ENCODE peak calls at places on chromosomes 11 and 22, in five cellular contexts. D, S, Z, Y and L are unnamed samples.
A peak's percentile ranks its signal among the peaks of the same experiment; 100 is the strongest.

GRCh38 chr11:126484266-126484665 is 128.8 kb downstream of the ST3GAL4 start:
- DNase-seq in D (no peak), S (no peak), Z (no peak), Y (no peak), L (no peak)

GRCh38 chr22:29457730-29458129 is 19.3 kb downstream of the RFPL1 start:
- DNase-seq in D (no peak), S (no peak), Z (no peak), Y (no peak), L (no peak)

GRCh38 chr11:72144807-72145565 is 9.5 kb downstream of the FOLR3 start:
- DNase-seq in D (no peak), S (no peak), Z (no peak), Y (no peak), L (no peak)

GRCh38 chr11:73176145-73176891 is 34.2 kb upstream of the FCHSD2 start:
- DNase-seq in D (peak; percentile 28), S (no peak), Z (no peak), Y (peak; percentile 12), L (no peak)

GRCh38 chr11:84291996-84292395 is 1005.8 kb upstream of the CCDC90B start:
- DNase-seq in D (no peak), S (no peak), Z (no peak), Y (no peak), L (no peak)

GRCh38 chr11:83156996-83157754 is at the start of gene PCF11:
- DNase-seq in D (no peak), S (no peak), Z (no peak), Y (peak; percentile 97), L (no peak)

GRCh38 chr22:49018601-49019000 is 809.1 kb downstream of the BRD1 start:
- DNase-seq in D (no peak), S (no peak), Z (no peak), Y (no peak), L (no peak)

GRCh38 chr11:92495107-92495793 is 270.6 kb downstream of the FAT3 start:
- DNase-seq in D (no peak), S (no peak), Z (no peak), Y (no peak), L (no peak)

GRCh38 chr11:76238551-76238950 is 32.2 kb upstream of the WNT11 start:
- DNase-seq in D (no peak), S (no peak), Z (no peak), Y (no peak), L (no peak)

GRCh38 chr11:76756341-76756771 is 26.8 kb upstream of the TSKU start:
- DNase-seq in D (no peak), S (no peak), Z (no peak), Y (no peak), L (no peak)

GRCh38 chr22:38397189-38398097 is 57.6 kb downstream of the KCNJ4 start:
- DNase-seq in D (no peak), S (peak; percentile 48), Z (no peak), Y (peak; percentile 67), L (peak; percentile 26)

GRCh38 chr22:42977574-42977973 is 37.4 kb downstream of the PACSIN2 start:
- DNase-seq in D (no peak), S (no peak), Z (no peak), Y (no peak), L (no peak)
- H3K9me3 ChIP-seq in D (no peaks in the 10 kb centered on the region), S (no peaks in the 10 kb centered on the region), Z (no peaks in the 10 kb centered on the region), Y (no peaks in the 10 kb centered on the region), L (no peaks in the 10 kb centered on the region)

GRCh38 chr11:78239781-78240180 is 51.1 kb downstream of the USP35 start:
- DNase-seq in D (no peak), S (no peak), Z (no peak), Y (no peak), L (no peak)
- H3K9me3 ChIP-seq in D (peaks cover 3% of the 10 kb centered on the region), S (no peaks in the 10 kb centered on the region), Z (no peaks in the 10 kb centered on the region), Y (no peaks in the 10 kb centered on the region), L (peaks cover 9% of the 10 kb centered on the region)

GRCh38 chr11:38019072-38019775 is 1421.2 kb upstream of the RAG2 start:
- DNase-seq in D (no peak), S (no peak), Z (no peak), Y (no peak), L (no peak)
- H3K9me3 ChIP-seq in D (peaks cover 7% of the 10 kb centered on the region), S (no peaks in the 10 kb centered on the region), Z (peaks cover 3% of the 10 kb centered on the region), Y (peaks cover 23% of the 10 kb centered on the region), L (no peaks in the 10 kb centered on the region)

GRCh38 chr11:97414801-97415200 is 1025.0 kb downstream of the JRKL start:
- DNase-seq in D (no peak), S (no peak), Z (no peak), Y (no peak), L (no peak)
- H3K9me3 ChIP-seq in D (peaks cover 6% of the 10 kb centered on the region), S (no peaks in the 10 kb centered on the region), Z (peaks cover 3% of the 10 kb centered on the region), Y (peaks cover 18% of the 10 kb centered on the region), L (no peaks in the 10 kb centered on the region)

GRCh38 chr22:22460635-22461034 is 47.9 kb downstream of the ZNF280B start:
- DNase-seq in D (no peak), S (no peak), Z (no peak), Y (no peak), L (no peak)
- H3K9me3 ChIP-seq in D (peaks cover 13% of the 10 kb centered on the region), S (no peaks in the 10 kb centered on the region), Z (peaks cover 15% of the 10 kb centered on the region), Y (peaks cover 27% of the 10 kb centered on the region), L (no peaks in the 10 kb centered on the region)

DNA sequence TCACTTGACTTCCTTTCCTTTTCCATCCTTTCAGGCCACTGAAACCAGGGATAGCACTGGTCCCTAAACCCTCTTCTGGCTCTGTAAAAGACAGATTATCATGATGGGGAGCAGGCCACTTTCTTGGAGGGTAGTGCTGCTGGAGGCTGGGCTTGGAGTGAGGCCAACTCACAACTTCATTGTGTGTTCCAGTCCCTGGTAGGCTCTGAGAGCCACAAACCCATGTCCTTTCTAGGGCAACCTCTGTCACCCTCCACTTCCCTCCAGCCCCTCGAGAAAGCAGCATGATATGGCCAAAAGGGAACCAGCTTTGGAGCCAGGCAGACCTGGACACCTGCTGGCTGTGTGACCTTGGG is 2.3 kb downstream of the TKFC start:
- DNase-seq in D (no peak), S (no peak), Z (no peak), Y (no peak), L (no peak)
- H3K9me3 ChIP-seq in D (no peaks in the 10 kb centered on the region), S (no peaks in the 10 kb centered on the region), Z (no peaks in the 10 kb centered on the region), Y (no peaks in the 10 kb centered on the region), L (no peaks in the 10 kb centered on the region)

GRCh38 chr11:18265949-18266348 is at the start of gene SAA1:
- DNase-seq in D (no peak), S (no peak), Z (no peak), Y (no peak), L (no peak)

GRCh38 chr11:18264035-18264434 is 2.0 kb upstream of the SAA1 start:
- DNase-seq in D (no peak), S (no peak), Z (no peak), Y (no peak), L (no peak)

GRCh38 chr11:18261721-18262120 is 4.3 kb upstream of the SAA1 start:
- DNase-seq in D (no peak), S (no peak), Z (no peak), Y (no peak), L (no peak)

GRCh38 chr11:18270102-18270501 is 4.0 kb downstream of the SAA1 start:
- DNase-seq in D (no peak), S (no peak), Z (no peak), Y (no peak), L (no peak)

DNA sequence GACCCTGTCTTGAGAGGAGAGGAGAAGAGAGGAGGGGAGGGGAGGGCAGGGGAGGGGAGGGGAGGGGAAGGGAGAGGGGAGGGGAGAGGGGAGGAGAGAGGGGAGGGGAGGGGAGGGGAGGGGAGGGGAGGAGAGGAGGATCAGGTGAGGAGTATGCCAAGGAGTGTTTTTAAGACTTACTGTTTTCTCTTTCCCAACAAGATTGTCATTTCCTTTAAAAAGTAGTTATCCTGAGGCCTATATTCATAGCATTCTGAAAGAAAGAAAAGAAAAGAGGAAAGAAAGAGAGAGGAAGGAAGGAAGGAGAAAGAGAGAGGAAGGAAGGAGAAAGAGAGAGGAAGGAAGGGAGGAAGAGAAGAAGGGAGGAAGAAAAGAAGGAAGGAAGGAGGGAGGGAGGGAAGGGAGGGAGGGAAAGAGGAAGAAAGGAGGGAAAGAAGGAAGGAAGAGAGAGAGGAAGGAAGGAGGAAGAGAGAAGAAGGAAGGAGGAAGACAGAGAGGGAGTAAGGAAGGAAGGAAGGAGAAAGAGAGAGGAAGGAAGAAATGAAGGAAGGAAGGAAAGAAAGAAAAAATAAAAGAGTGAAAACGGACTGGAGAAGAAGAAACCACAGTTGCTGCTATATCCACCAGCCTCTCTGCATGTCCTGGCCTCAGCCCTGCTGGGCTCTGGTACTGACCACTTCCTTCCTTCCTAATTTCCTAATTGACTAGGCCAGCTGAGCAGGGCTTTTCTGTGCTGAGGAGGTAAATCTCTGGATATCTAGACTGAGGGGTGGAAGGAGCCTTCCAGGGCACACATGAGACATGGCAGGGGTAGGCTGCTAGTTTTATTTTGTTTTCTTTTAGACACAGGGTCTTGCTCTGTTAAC is 1.2 kb upstream of the SAA1 start:
- DNase-seq in D (no peak), S (no peak), Z (no peak), Y (no peak), L (no peak)
- H3K9me3 ChIP-seq in D (no peaks in the 10 kb centered on the region), S (no peaks in the 10 kb centered on the region), Z (no peaks in the 10 kb centered on the region), Y (no peaks in the 10 kb centered on the region), L (no peaks in the 10 kb centered on the region)

DNA sequence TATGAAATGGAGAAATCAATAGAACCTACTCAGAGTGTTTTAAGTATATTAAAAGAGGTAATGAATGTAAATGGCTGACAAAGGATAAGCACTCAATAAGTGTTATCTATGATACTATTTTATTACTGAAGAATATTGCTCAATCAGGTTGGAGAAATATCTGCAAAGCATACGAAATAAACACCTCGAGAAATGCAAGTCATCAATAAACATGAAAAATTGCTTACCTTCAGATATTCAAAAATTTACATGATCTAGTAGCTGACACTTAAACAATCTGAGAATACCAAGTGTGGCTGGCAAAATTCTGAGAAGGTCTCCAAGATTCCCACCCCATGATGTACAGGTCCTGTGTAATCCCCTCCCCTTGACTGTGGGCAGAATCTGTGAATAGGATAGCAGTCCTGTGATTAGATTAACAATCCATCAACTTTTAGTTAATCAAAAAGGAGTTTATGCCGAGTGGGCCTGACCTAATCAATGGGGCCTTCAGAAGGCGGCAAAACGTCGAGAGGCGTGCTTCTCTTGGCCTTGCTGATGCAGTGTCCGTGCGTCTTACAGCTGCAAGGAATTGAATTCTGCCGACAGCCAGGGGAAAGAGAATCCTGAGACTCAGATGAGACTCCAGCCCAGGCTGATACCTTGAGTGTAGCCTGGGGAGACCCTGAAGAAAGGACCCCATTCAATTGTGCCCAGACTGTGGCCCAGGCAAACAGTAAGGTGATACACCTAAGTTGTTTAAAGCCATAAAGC is 49.1 kb downstream of the SPATA19 start:
- DNase-seq in D (no peak), S (no peak), Z (no peak), Y (no peak), L (no peak)
- H3K9me3 ChIP-seq in D (no peaks in the 10 kb centered on the region), S (no peaks in the 10 kb centered on the region), Z (no peaks in the 10 kb centered on the region), Y (peaks cover 9% of the 10 kb centered on the region), L (peaks cover 6% of the 10 kb centered on the region)